ENCODE peak calls at places on chromosomes 5 and 9, in eight cellular contexts. H is upper lobe of right lung, D is MCF 10A, M is glutamatergic neuron, F is AG09309, E is sigmoid colon, S is progenitor cell of endocrine pancreas, G is cardiac fibroblast. A is an unnamed sample.
A peak's percentile ranks its signal among the peaks of the same experiment; 100 is the strongest.

GRCh38 chr9:136438548-136438908 is 1.1 kb downstream of the INPP5E start:
- DNase-seq in G (peak; percentile 31), S (no peak), M (peak; percentile 54), H (no peak), E (no peak), F (no peak), D (peak; percentile 18), A (no peak)

GRCh38 chr9:93593144-93593655 is 16.8 kb downstream of the PHF2 start:
- DNase-seq in H (peak; percentile 35), M (no peak), E (no peak), D (no peak), G (no peak), F (no peak), S (no peak), A (no peak)

GRCh38 chr9:86500031-86500430 is 145.8 kb upstream of the TUT7 start:
- DNase-seq in F (no peak), S (no peak), G (no peak), H (no peak), M (no peak), E (no peak), D (no peak), A (no peak)

GRCh38 chr5:21225223-21226064 is 1237.4 kb upstream of the CDH18 start:
- DNase-seq in S (no peak), M (no peak), E (no peak), G (no peak), H (no peak), F (no peak), D (no peak), A (no peak)

GRCh38 chr5:58335518-58335917 is 124.4 kb downstream of the PLK2 start:
- DNase-seq in H (no peak), G (peak; percentile 17), F (no peak), E (no peak), M (no peak), D (peak; percentile 33), S (no peak), A (no peak)

GRCh38 chr9:89850633-89851325 is 246.0 kb downstream of the GADD45G start:
- DNase-seq in S (no peak), G (peak; percentile 4), E (peak; percentile 49), H (peak; percentile 64), F (no peak), D (peak; percentile 23), M (no peak), A (no peak)

GRCh38 chr5:9483251-9483650 is 62.6 kb downstream of the SEMA5A start:
- DNase-seq in G (peak; percentile 29), H (no peak), M (no peak), S (no peak), D (no peak), F (no peak), E (no peak), A (no peak)

GRCh38 chr9:100856238-100856637 is 172.3 kb upstream of the PLPPR1 start:
- DNase-seq in H (no peak), D (no peak), E (no peak), G (no peak), M (no peak), S (no peak), F (no peak), A (no peak)

GRCh38 chr9:127985011-127985410 is 4.2 kb upstream of the EEIG1 start:
- DNase-seq in H (no peak), E (no peak), F (no peak), M (no peak), S (no peak), G (no peak), D (no peak), A (no peak)

GRCh38 chr5:128197911-128198522 is 114.5 kb downstream of the SLC12A2 start:
- DNase-seq in G (no peak), H (no peak), E (no peak), M (no peak), S (no peak), D (no peak), F (no peak), A (no peak)

GRCh38 chr9:122396622-122397148 is 25.9 kb downstream of the PTGS1 start:
- DNase-seq in M (no peak), S (no peak), H (no peak), E (no peak), D (no peak), G (no peak), F (no peak), A (no peak)

GRCh38 chr9:23826120-23826629 is at the start of gene ELAVL2:
- DNase-seq in M (peak; percentile 98), H (peak; percentile 90), D (peak; percentile 95), G (peak; percentile 83), S (peak; percentile 96), F (peak; percentile 85), E (peak; percentile 85), A (peak; percentile 94)

GRCh38 chr9:19641046-19641445 is 147.8 kb downstream of the SLC24A2 start:
- DNase-seq in F (peak; percentile 1), G (peak; percentile 4), S (no peak), D (peak; percentile 3), H (no peak), E (no peak), M (no peak), A (no peak)

GRCh38 chr5:177142778-177143177 is 9.2 kb downstream of the NSD1 start:
- DNase-seq in S (no peak), D (no peak), F (no peak), G (no peak), M (no peak), E (no peak), H (no peak), A (no peak)

GRCh38 chr5:40206030-40206429 is 473.7 kb upstream of the PTGER4 start:
- DNase-seq in E (no peak), G (no peak), D (no peak), F (no peak), S (no peak), H (no peak), M (no peak), A (no peak)

GRCh38 chr5:15821506-15821905 is 321.5 kb downstream of the FBXL7 start:
- DNase-seq in E (no peak), D (no peak), S (no peak), M (no peak), G (peak; percentile 25), H (no peak), F (no peak), A (no peak)

GRCh38 chr5:15823413-15823812 is 323.4 kb downstream of the FBXL7 start:
- DNase-seq in E (no peak), M (no peak), F (no peak), D (no peak), S (no peak), H (no peak), G (peak; percentile 9), A (no peak)

GRCh38 chr5:15819617-15820016 is 319.6 kb downstream of the FBXL7 start:
- DNase-seq in H (no peak), E (no peak), M (no peak), S (no peak), G (no peak), D (no peak), F (no peak), A (no peak)
- TF ChIP-seq CTCF in H (no peak), E (no peak), M (no peak), S (no peak), G (no peak), D (no peak), F (no peak), A (no peak)

GRCh38 chr9:131942076-131942720 is 137.5 kb downstream of the MED27 start:
- DNase-seq in H (no peak), E (no peak), F (no peak), S (no peak), G (peak; percentile 26), D (no peak), M (no peak), A (no peak)

GRCh38 chr9:131934673-131935072 is 145.0 kb downstream of the MED27 start:
- DNase-seq in E (no peak), H (no peak), D (no peak), S (no peak), F (no peak), G (no peak), M (no peak), A (no peak)

DNA sequence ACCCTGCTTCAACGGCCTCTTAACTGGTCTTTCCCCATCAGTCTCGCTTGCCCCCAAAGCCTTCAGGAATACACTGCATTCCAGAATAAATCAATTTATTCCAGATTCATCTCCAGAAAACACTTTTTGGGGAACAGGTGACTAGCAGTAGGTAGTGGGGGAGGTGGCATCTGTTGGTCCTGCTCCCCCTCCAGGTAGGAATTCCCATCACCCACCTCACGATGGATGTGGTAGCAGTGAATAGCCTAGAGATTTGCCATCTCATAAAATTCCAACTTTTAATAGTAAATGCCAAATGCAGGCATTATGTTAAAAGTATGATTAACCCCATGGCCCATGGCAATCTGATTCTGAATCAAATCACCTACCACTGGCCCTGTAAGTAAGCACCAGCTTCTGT is 142.7 kb downstream of the MED27 start:
- DNase-seq in S (no peak), M (no peak), D (no peak), H (no peak), E (no peak), F (no peak), G (no peak), A (no peak)
- TF ChIP-seq CTCF in S (no peak), M (no peak), D (no peak), H (no peak), E (no peak), F (no peak), G (no peak), A (no peak)

DNA sequence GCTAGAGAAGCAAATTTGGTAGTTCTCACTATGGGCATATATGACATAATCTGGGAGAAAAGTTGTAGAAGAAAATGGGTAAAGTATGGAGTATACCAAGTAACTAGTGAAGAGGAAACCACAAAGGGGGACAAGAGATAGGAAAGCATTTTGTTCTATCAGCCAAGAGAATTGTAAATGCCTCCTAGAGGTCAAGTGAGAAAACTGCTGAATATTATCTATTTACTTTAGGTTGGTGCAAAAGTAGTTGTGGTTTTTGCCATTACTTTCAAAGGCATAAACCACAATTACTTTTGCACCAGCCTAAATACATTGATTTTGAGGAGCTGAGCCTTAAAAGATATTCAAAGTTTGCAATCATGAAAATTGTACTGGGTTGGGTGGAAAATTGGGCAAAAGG is 126.7 kb upstream of the GRHPR start:
- DNase-seq in D (no peak), H (no peak), G (no peak), S (no peak), M (no peak), F (no peak), E (no peak), A (no peak)
- TF ChIP-seq CTCF in D (no peak), H (peak; percentile 13), G (peak; percentile 23), S (peak; percentile 36), M (peak; percentile 30), F (no peak), E (no peak), A (peak; percentile 50)

GRCh38 chr5:145903862-145904261 is 31.0 kb upstream of the GRXCR2 start:
- DNase-seq in E (no peak), H (no peak), M (no peak), D (peak; percentile 73), F (peak; percentile 79), G (peak; percentile 34), S (no peak), A (no peak)

GRCh38 chr5:145906401-145906800 is 30.0 kb upstream of the SH3RF2 start:
- DNase-seq in M (no peak), S (no peak), G (no peak), F (no peak), D (no peak), H (no peak), E (no peak), A (no peak)

GRCh38 chr5:145904743-145905142 is 31.6 kb upstream of the SH3RF2 start:
- DNase-seq in G (no peak), D (no peak), M (no peak), F (no peak), H (no peak), S (no peak), E (no peak), A (no peak)

GRCh38 chr5:145902421-145902820 is 29.6 kb upstream of the GRXCR2 start:
- DNase-seq in M (no peak), S (no peak), H (no peak), D (no peak), E (no peak), G (peak; percentile 17), F (no peak), A (no peak)

GRCh38 chr5:145903113-145903512 is 30.3 kb upstream of the GRXCR2 start:
- DNase-seq in S (no peak), H (no peak), M (no peak), G (no peak), E (no peak), F (no peak), D (no peak), A (no peak)
- TF ChIP-seq CTCF in S (peak; percentile 38), H (peak; percentile 15), M (no peak), G (peak; percentile 34), E (no peak), F (peak; percentile 24), D (peak; percentile 15), A (peak; percentile 50)

A was measured in chondrocyte.